ENCODE peak calls at places on chromosomes 6 and 20, in four cellular contexts. V is ACHN, U is mesendoderm, S is A172. T is an unnamed sample.

GRCh38 chr20:43820742-43821330 is 93.8 kb upstream of the TOX2 start:
- DNase-seq in S (no peak), V (no peak), U (no peak), T (no peak)

GRCh38 chr6:26392932-26393636 is 9.0 kb upstream of the BTN3A1 start:
- DNase-seq in V (no peak), S (no peak), U (no peak), T (no peak)

GRCh38 chr6:137811121-137811911 is 55.7 kb upstream of the TNFAIP3 start:
- DNase-seq in V (peak; percentile 83), S (peak; percentile 84), U (no peak), T (peak; percentile 99)

GRCh38 chr6:26285143-26286134 is 79.6 kb upstream of the BTN3A2 start:
- DNase-seq in S (peak; percentile 99), V (peak; percentile 99), U (peak; percentile 100), T (peak; percentile 99)

GRCh38 chr20:15742076-15742475 is 831.2 kb downstream of the KIF16B start:
- DNase-seq in S (no peak), U (no peak), V (no peak), T (no peak)

GRCh38 chr6:167150815-167151557 is 6.8 kb downstream of the GPR31 start:
- DNase-seq in U (peak; percentile 90), S (no peak), V (no peak), T (no peak)

GRCh38 chr20:24952376-24953203 is 3.5 kb downstream of the CST7 start:
- DNase-seq in V (no peak), U (no peak), S (no peak), T (no peak)

GRCh38 chr20:427849-428657 is 20.0 kb downstream of the RBCK1 start:
- DNase-seq in V (no peak), S (no peak), U (no peak), T (no peak)

GRCh38 chr20:48102076-48102787 is 317.0 kb upstream of the SULF2 start:
- DNase-seq in V (no peak), S (no peak), U (no peak), T (no peak)

GRCh38 chr6:11273406-11274065 is 41.1 kb upstream of the NEDD9 start:
- DNase-seq in V (no peak), S (no peak), U (no peak), T (no peak)

GRCh38 chr20:8305449-8305978 is 173.4 kb downstream of the PLCB1 start:
- DNase-seq in V (peak; percentile 53), U (peak; percentile 84), S (no peak), T (peak; percentile 27)

GRCh38 chr20:44576297-44576696 is 6.1 kb upstream of the PKIG start:
- DNase-seq in U (peak; percentile 40), S (peak; percentile 62), V (no peak), T (peak; percentile 68)

GRCh38 chr6:13273931-13274706 is 54.2 kb downstream of the TBC1D7 start:
- DNase-seq in V (no peak), U (no peak), S (no peak), T (no peak)